ENCODE peak calls at places on chromosomes 3 and 15, in ten cellular contexts. A is CD4-positive, alpha-beta memory T cell; U is neural progenitor cell; H is ovary; N is fibroblast of lung; F is stomach; Y is skeletal muscle cell; X is fibroblast of mammary gland; J is prostate gland; I is lower lobe of right lung. K is an unnamed sample.

GRCh38 chr3:187281191-187281714 is 10.3 kb downstream of the MASP1 start:
- DNase-seq in Y (no peak), F (no peak), J (no peak), H (no peak), N (peak), I (no peak), A (no peak), X (peak), U (no peak), K (peak)

GRCh38 chr3:154786724-154787123 is 293.4 kb upstream of the MME start:
- DNase-seq in X (peak), I (no peak), H (no peak), A (no peak), Y (peak), U (no peak), J (no peak), N (no peak), F (no peak), K (no peak)

GRCh38 chr3:14410501-14411165 is 8.2 kb downstream of the SLC6A6 start:
- DNase-seq in I (peak), H (no peak), U (no peak), J (no peak), F (peak), X (peak), Y (peak), N (peak), A (no peak), K (peak)

GRCh38 chr3:101676765-101677435 is at the start of gene ZBTB11:
- DNase-seq in H (peak), N (peak), Y (peak), I (peak), U (peak), F (peak), X (peak), J (peak), A (peak), K (peak)

GRCh38 chr3:179446501-179446900 is 4.8 kb downstream of the GNB4 start:
- DNase-seq in I (no peak), X (peak), F (no peak), J (no peak), H (no peak), U (peak), Y (no peak), A (no peak), N (no peak), K (no peak)

GRCh38 chr3:149134560-149134959 is 5.1 kb downstream of the HPS3 start:
- DNase-seq in A (no peak), J (no peak), X (peak), F (no peak), I (no peak), U (no peak), N (peak), Y (no peak), H (no peak), K (peak)

GRCh38 chr3:33426068-33426467 is 14.1 kb downstream of the UBP1 start:
- DNase-seq in H (no peak), N (no peak), X (no peak), A (no peak), I (no peak), Y (no peak), J (no peak), F (no peak), U (peak), K (no peak)

GRCh38 chr15:66719471-66719870 is 17.4 kb downstream of the SMAD6 start:
- DNase-seq in J (no peak), I (no peak), Y (no peak), X (no peak), F (no peak), N (no peak), H (no peak), U (no peak), A (no peak), K (no peak)

GRCh38 chr3:114553949-114554593 is 260.2 kb downstream of the TIGIT start:
- DNase-seq in U (no peak), H (no peak), A (no peak), J (no peak), Y (no peak), F (no peak), I (no peak), N (peak), X (no peak), K (no peak)

GRCh38 chr3:150133293-150133692 is 162.6 kb upstream of the PFN2 start:
- DNase-seq in F (no peak), Y (peak), I (no peak), X (peak), J (no peak), H (no peak), U (no peak), N (no peak), A (no peak), K (no peak)

GRCh38 chr15:67064607-67065530 is 533 bp upstream of the SMAD3 start:
- DNase-seq in H (no peak), A (no peak), X (no peak), I (peak), F (peak), N (peak), Y (no peak), U (peak), J (peak), K (no peak)

GRCh38 chr15:96276438-96277210 is 53.9 kb upstream of the NR2F2 start:
- DNase-seq in J (no peak), H (no peak), U (no peak), Y (peak), I (no peak), F (no peak), N (peak), A (no peak), X (peak), K (no peak)

GRCh38 chr3:42042747-42043115 is 48.4 kb upstream of the TRAK1 start:
- DNase-seq in I (no peak), U (no peak), J (no peak), F (no peak), H (no peak), Y (no peak), N (no peak), A (no peak), X (no peak), K (no peak)

GRCh38 chr3:135860761-135861160 is 104.8 kb upstream of the PPP2R3A start:
- DNase-seq in Y (no peak), X (no peak), A (no peak), N (peak), I (no peak), U (no peak), J (no peak), H (no peak), F (no peak), K (no peak)

GRCh38 chr3:140736863-140737460 is 59.1 kb downstream of the TRIM42 start:
- DNase-seq in U (peak), X (peak), A (no peak), F (peak), H (peak), N (peak), I (no peak), Y (peak), J (peak), K (peak)

GRCh38 chr15:70140031-70140542 is 42.4 kb upstream of the TLE3 start:
- DNase-seq in U (no peak), I (no peak), Y (no peak), F (no peak), H (no peak), N (no peak), J (no peak), X (no peak), A (no peak), K (no peak)
- H3K4me3 ChIP-seq in U (no peak), I (no peak), Y (no peak), F (no peak), H (no peak), N (no peak), J (no peak), X (no peak), A (no peak), K (no peak)

DNA sequence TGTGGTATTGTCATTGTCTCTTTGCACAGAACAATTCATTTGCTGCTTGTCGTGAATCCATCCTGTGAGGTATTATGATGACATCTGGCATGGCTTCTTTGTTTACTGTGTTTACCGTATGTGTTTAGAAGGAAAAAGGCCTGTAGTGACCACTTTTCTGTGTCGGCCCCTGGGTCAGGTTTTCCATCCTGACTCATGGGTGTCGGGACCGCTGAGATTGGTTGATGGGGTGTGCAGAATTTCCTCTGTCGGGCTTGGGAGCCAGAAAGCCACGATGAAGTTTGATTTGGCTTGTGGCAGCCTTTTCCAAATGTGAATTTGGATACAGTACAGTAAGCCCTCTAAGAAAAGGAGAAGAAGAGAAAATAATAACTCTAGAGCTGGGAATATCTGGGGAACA is 113.5 kb downstream of the FNDC3B start:
- DNase-seq in A (no peak), I (no peak), Y (no peak), F (no peak), X (peak), N (peak), J (no peak), U (no peak), H (no peak), K (peak)
- H3K4me3 ChIP-seq in A (no peak), I (peak), Y (peak), F (no peak), X (peak), N (no peak), J (no peak), U (no peak), H (no peak), K (no peak)

GRCh38 chr3:78049501-78049900 is 1009.6 kb downstream of the ROBO2 start:
- DNase-seq in H (no peak), U (no peak), J (no peak), Y (no peak), A (no peak), X (no peak), N (no peak), I (no peak), F (no peak), K (no peak)

GRCh38 chr3:78050276-78051080 is 1010.6 kb downstream of the ROBO2 start:
- DNase-seq in N (peak), A (no peak), J (no peak), Y (no peak), H (no peak), I (no peak), F (no peak), X (no peak), U (no peak), K (no peak)

GRCh38 chr3:78048698-78049097 is 1008.8 kb downstream of the ROBO2 start:
- DNase-seq in Y (no peak), F (no peak), A (no peak), X (no peak), U (no peak), H (no peak), N (no peak), I (no peak), J (no peak), K (no peak)
- H3K4me3 ChIP-seq in Y (no peak), F (no peak), A (no peak), X (no peak), U (no peak), H (no peak), N (no peak), I (no peak), J (no peak), K (no peak)

GRCh38 chr3:193853511-193854219 is 260.7 kb downstream of the OPA1 start:
- DNase-seq in J (no peak), H (no peak), I (no peak), Y (no peak), F (no peak), N (no peak), U (no peak), A (no peak), X (no peak), K (no peak)

GRCh38 chr3:193850084-193850619 is 257.1 kb downstream of the OPA1 start:
- DNase-seq in J (no peak), N (no peak), Y (no peak), I (no peak), U (no peak), F (no peak), X (no peak), H (no peak), A (no peak), K (no peak)

GRCh38 chr3:193851416-193851815 is 258.4 kb downstream of the OPA1 start:
- DNase-seq in N (peak), J (peak), I (no peak), X (no peak), Y (no peak), A (no peak), F (no peak), H (no peak), U (no peak), K (no peak)

GRCh38 chr3:193852901-193853300 is 259.9 kb downstream of the OPA1 start:
- DNase-seq in A (no peak), I (no peak), X (no peak), U (no peak), J (no peak), F (no peak), N (peak), H (no peak), Y (no peak), K (no peak)

DNA sequence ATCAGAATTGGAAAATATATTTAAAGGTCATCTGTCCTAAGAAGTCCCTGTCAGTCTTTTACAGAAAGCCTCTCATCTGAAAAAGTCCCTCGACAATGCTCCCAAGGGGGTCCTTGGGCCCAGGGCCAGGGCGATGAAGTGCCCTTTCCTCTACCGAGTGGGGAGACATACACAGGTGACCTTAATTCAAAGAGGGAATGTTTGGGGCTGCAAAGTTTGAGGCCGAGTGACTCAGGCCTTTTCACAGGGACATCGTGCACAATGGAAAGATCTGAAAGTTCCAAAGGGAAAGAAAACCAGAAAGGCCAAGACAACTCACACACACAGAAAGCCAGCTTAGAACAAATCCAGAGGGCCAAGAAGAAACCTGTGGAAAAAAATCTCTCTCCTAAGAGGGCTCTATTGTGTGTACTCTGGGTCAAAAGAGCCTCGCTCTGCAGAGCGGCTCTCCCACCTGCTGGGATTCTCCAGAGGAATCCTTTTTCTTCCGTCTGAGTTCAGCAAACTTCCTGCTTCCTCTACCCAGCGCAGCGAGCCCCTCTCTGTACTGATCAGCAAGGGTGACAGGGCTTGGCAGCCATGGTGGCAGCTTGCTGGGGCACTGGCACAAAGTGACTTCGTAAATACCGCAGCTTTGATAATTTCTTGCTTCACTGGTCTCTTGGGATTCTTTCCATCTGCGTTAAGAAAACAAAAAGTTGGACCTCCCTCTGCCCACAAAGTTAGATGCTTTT is 259.1 kb downstream of the OPA1 start:
- DNase-seq in Y (no peak), U (peak), X (no peak), F (peak), J (peak), I (no peak), N (peak), H (no peak), A (no peak), K (no peak)
- H3K4me3 ChIP-seq in Y (no peak), U (no peak), X (no peak), F (no peak), J (no peak), I (no peak), N (no peak), H (no peak), A (no peak), K (no peak)

GRCh38 chr15:88255496-88256171 is 905 bp downstream of the NTRK3 start:
- DNase-seq in A (no peak), Y (no peak), H (no peak), J (peak), N (peak), X (peak), F (no peak), I (no peak), U (peak), K (peak)

GRCh38 chr15:88258021-88258641 is 1.6 kb upstream of the NTRK3 start:
- DNase-seq in Y (no peak), I (no peak), U (peak), A (no peak), F (no peak), H (no peak), J (no peak), X (no peak), N (peak), K (no peak)

GRCh38 chr15:88256261-88257230 is at the start of gene NTRK3:
- DNase-seq in H (no peak), J (no peak), F (no peak), X (no peak), Y (no peak), I (no peak), N (peak), U (peak), A (no peak), K (no peak)

GRCh38 chr15:88255109-88255495 is 1.4 kb downstream of the NTRK3 start:
- DNase-seq in A (no peak), U (no peak), N (no peak), Y (no peak), H (no peak), F (no peak), I (no peak), X (no peak), J (no peak), K (no peak)

DNA sequence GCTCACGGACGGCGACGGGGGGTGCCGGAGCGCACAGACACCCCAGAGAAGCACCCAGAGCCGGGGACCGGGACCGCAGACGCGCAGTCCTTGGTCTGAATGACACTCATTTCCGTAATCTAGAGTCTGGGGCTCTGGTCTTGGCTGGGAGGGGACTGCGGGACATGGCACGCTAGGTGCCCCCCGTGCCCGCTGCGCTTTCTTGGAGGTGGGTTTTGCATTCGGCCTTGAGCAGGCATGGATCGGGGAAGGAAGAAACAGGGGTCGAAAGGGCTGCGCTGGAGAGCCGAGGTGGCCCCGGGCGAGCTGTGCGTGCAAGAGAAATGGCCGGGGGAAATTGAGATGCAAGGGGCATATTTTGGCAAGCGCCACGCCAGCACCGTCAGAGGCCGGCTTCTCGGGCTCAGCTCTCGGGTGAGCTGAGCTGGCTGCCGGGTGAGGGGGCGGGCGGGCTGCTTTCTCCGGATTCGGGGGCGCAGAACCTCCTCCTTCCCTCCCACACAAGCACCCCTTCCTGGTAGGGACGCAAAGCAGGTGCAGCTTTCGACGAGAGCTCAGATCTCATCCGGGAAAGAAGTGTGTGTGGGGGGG is 867 bp upstream of the NTRK3 start:
- DNase-seq in H (no peak), Y (no peak), X (no peak), F (no peak), N (peak), A (no peak), U (peak), I (no peak), J (no peak), K (no peak)
- H3K4me3 ChIP-seq in H (peak), Y (no peak), X (no peak), F (peak), N (no peak), A (no peak), U (peak), I (peak), J (peak), K (no peak)

GRCh38 chr3:125061170-125061569 is 5.4 kb upstream of the HEG1 start:
- DNase-seq in H (peak), I (no peak), A (no peak), F (no peak), J (no peak), X (peak), U (no peak), N (peak), Y (peak), K (no peak)
- H3K4me3 ChIP-seq in H (no peak), I (no peak), A (no peak), F (no peak), J (no peak), X (no peak), U (no peak), N (no peak), Y (no peak), K (no peak)

K was measured in brain microvascular endothelial cell.